ENCODE peak calls at places on chromosomes 12 and 14, in four cellular contexts. One of them, this sample, is unnamed.

GRCh38 chr12:94242871-94243270 is 94.5 kb downstream of the PLXNC1 start:
- DNase-seq in body of pancreas: peak; percentile 22
- DNase-seq in PC-3: no peak
- DNase-seq in uterus: no peak
- DNase-seq in this sample: no peak

GRCh38 chr12:94872671-94873367 is 130.7 kb downstream of the NDUFA12 start:
- DNase-seq in uterus: peak; percentile 17
- DNase-seq in body of pancreas: peak; percentile 5
- DNase-seq in PC-3: no peak
- DNase-seq in this sample: no peak

GRCh38 chr12:96338852-96339478 is 61.3 kb downstream of the CDK17 start:
- DNase-seq in body of pancreas: no peak
- DNase-seq in PC-3: no peak
- DNase-seq in uterus: no peak
- DNase-seq in this sample: no peak

GRCh38 chr14:101221549-101222160 is 318.1 kb upstream of the RTL1 start:
- DNase-seq in body of pancreas: no peak
- DNase-seq in uterus: no peak
- DNase-seq in PC-3: no peak
- DNase-seq in this sample: no peak

GRCh38 chr12:31477669-31478068 is 113.3 kb downstream of the DENND5B start:
- DNase-seq in uterus: no peak
- DNase-seq in body of pancreas: no peak
- DNase-seq in PC-3: no peak
- DNase-seq in this sample: no peak

GRCh38 chr12:76417116-76417515 is 68.9 kb upstream of the BBS10 start:
- DNase-seq in PC-3: no peak
- DNase-seq in body of pancreas: no peak
- DNase-seq in uterus: no peak
- DNase-seq in this sample: no peak

GRCh38 chr14:54771411-54772027 is 131.1 kb downstream of the GCH1 start:
- DNase-seq in body of pancreas: no peak
- DNase-seq in PC-3: no peak
- DNase-seq in uterus: no peak
- DNase-seq in this sample: no peak

GRCh38 chr12:42094277-42094676 is 50.4 kb downstream of the GXYLT1 start:
- DNase-seq in PC-3: peak; percentile 39
- DNase-seq in body of pancreas: no peak
- DNase-seq in uterus: no peak
- DNase-seq in this sample: no peak

GRCh38 chr12:99984271-99985128 is at the start of gene ANKS1B:
- DNase-seq in uterus: peak; percentile 55
- DNase-seq in body of pancreas: peak; percentile 74
- DNase-seq in PC-3: peak; percentile 49
- DNase-seq in this sample: peak; percentile 58

GRCh38 chr12:12734561-12735071 is 17.4 kb downstream of the CDKN1B start:
- DNase-seq in body of pancreas: peak; percentile 75
- DNase-seq in PC-3: no peak
- DNase-seq in uterus: no peak
- DNase-seq in this sample: no peak

GRCh38 chr12:103785243-103786031 is 55.6 kb downstream of the NT5DC3 start:
- DNase-seq in PC-3: no peak
- DNase-seq in uterus: no peak
- DNase-seq in body of pancreas: no peak
- DNase-seq in this sample: no peak

GRCh38 chr12:57460457-57461325 is 1.1 kb downstream of the GLI1 start:
- DNase-seq in body of pancreas: no peak
- DNase-seq in PC-3: no peak
- DNase-seq in uterus: no peak
- DNase-seq in this sample: peak; percentile 34

GRCh38 chr14:52272375-52272774 is 4.9 kb downstream of the PTGDR start:
- DNase-seq in body of pancreas: no peak
- DNase-seq in uterus: no peak
- DNase-seq in PC-3: peak; percentile 80
- DNase-seq in this sample: peak; percentile 37

GRCh38 chr14:67806228-67806627 is 10.2 kb downstream of the ZFYVE26 start:
- DNase-seq in uterus: no peak
- DNase-seq in body of pancreas: no peak
- DNase-seq in PC-3: no peak
- DNase-seq in this sample: no peak

GRCh38 chr12:96056646-96057455 is 21.5 kb upstream of the LTA4H start:
- DNase-seq in PC-3: no peak
- DNase-seq in body of pancreas: no peak
- DNase-seq in uterus: no peak
- DNase-seq in this sample: no peak

GRCh38 chr12:115135800-115136211 is 451.8 kb upstream of the TBX3 start:
- DNase-seq in uterus: peak; percentile 15
- DNase-seq in PC-3: no peak
- DNase-seq in body of pancreas: peak; percentile 8
- DNase-seq in this sample: peak; percentile 49

GRCh38 chr14:91149462-91149861 is 35.6 kb downstream of the DGLUCY start:
- DNase-seq in body of pancreas: peak; percentile 53
- DNase-seq in uterus: peak; percentile 66
- DNase-seq in PC-3: peak; percentile 100
- DNase-seq in this sample: peak; percentile 60

GRCh38 chr12:107761502-107761904 is 566 bp upstream of the PRDM4 start:
- DNase-seq in uterus: no peak
- DNase-seq in body of pancreas: no peak
- DNase-seq in PC-3: peak; percentile 14
- DNase-seq in this sample: no peak

GRCh38 chr12:109549613-109550309 is 23.5 kb downstream of the MMAB start:
- DNase-seq in body of pancreas: no peak
- DNase-seq in PC-3: no peak
- DNase-seq in uterus: no peak
- DNase-seq in this sample: no peak

GRCh38 chr12:51077930-51078329 is 5.5 kb downstream of the CSRNP2 start:
- DNase-seq in PC-3: no peak
- DNase-seq in uterus: no peak
- DNase-seq in body of pancreas: no peak
- DNase-seq in this sample: no peak

GRCh38 chr12:25195056-25195971 is at the start of the genes DNAI7 and ETFRF1:
- DNase-seq in PC-3: peak; percentile 95
- DNase-seq in uterus: peak; percentile 98
- DNase-seq in body of pancreas: peak; percentile 100
- DNase-seq in this sample: peak; percentile 98

GRCh38 chr12:124861492-124861891 is 2.2 kb downstream of the SCARB1 start:
- DNase-seq in PC-3: peak; percentile 28
- DNase-seq in body of pancreas: no peak
- DNase-seq in uterus: peak; percentile 29
- DNase-seq in this sample: peak; percentile 48

GRCh38 chr14:81211844-81212243 is 8.9 kb downstream of the GTF2A1 start:
- DNase-seq in body of pancreas: peak; percentile 56
- DNase-seq in uterus: no peak
- DNase-seq in PC-3: peak; percentile 38
- DNase-seq in this sample: no peak

GRCh38 chr12:131928080-131928764 is 854 bp upstream of the PUS1 start:
- DNase-seq in body of pancreas: no peak
- DNase-seq in uterus: no peak
- DNase-seq in PC-3: peak; percentile 17
- DNase-seq in this sample: no peak

GRCh38 chr12:5499566-5500325 is 67.8 kb downstream of the NTF3 start:
- DNase-seq in body of pancreas: no peak
- DNase-seq in PC-3: no peak
- DNase-seq in uterus: no peak
- DNase-seq in this sample: no peak

GRCh38 chr12:49961111-49961922 is at the start of gene AQP5:
- DNase-seq in body of pancreas: no peak
- DNase-seq in PC-3: no peak
- DNase-seq in uterus: no peak
- DNase-seq in this sample: no peak

GRCh38 chr14:61609885-61610284 is 85.4 kb upstream of the HIF1A start:
- DNase-seq in body of pancreas: no peak
- DNase-seq in uterus: no peak
- DNase-seq in PC-3: no peak
- DNase-seq in this sample: no peak

GRCh38 chr14:24774167-24774915 is 140.4 kb upstream of the GZMB start:
- DNase-seq in PC-3: no peak
- DNase-seq in uterus: no peak
- DNase-seq in body of pancreas: no peak
- DNase-seq in this sample: no peak

GRCh38 chr12:118404876-118405521 is 28.6 kb downstream of the SUDS3 start:
- DNase-seq in uterus: peak; percentile 21
- DNase-seq in PC-3: peak; percentile 85
- DNase-seq in body of pancreas: peak; percentile 78
- DNase-seq in this sample: no peak

GRCh38 chr14:64074961-64075619 is 219.1 kb downstream of the ESR2 start:
- DNase-seq in body of pancreas: no peak
- DNase-seq in PC-3: peak; percentile 90
- DNase-seq in uterus: no peak
- DNase-seq in this sample: no peak

GRCh38 chr12:31362115-31362758 is 36.3 kb upstream of the SINHCAF start:
- DNase-seq in PC-3: no peak
- DNase-seq in body of pancreas: no peak
- DNase-seq in uterus: no peak
- DNase-seq in this sample: no peak

GRCh38 chr14:90720336-90720735 is 95.9 kb downstream of the TTC7B start:
- DNase-seq in PC-3: no peak
- DNase-seq in body of pancreas: no peak
- DNase-seq in uterus: no peak
- DNase-seq in this sample: no peak

GRCh38 chr14:91406451-91406850 is 11.2 kb downstream of the CCDC88C start:
- DNase-seq in PC-3: no peak
- DNase-seq in body of pancreas: no peak
- DNase-seq in uterus: no peak
- DNase-seq in this sample: no peak

GRCh38 chr12:75964150-75964549 is 67.4 kb downstream of the PHLDA1 start:
- DNase-seq in body of pancreas: peak; percentile 60
- DNase-seq in uterus: no peak
- DNase-seq in PC-3: no peak
- DNase-seq in this sample: peak; percentile 63

GRCh38 chr12:8996682-8997405 is 7.5 kb downstream of the KLRG1 start:
- DNase-seq in uterus: no peak
- DNase-seq in PC-3: no peak
- DNase-seq in body of pancreas: no peak
- DNase-seq in this sample: no peak

GRCh38 chr12:16880864-16881285 is 274.9 kb upstream of the LMO3 start:
- DNase-seq in uterus: no peak
- DNase-seq in PC-3: no peak
- DNase-seq in body of pancreas: peak; percentile 60
- DNase-seq in this sample: peak; percentile 54

GRCh38 chr12:3559601-3560294 is 68.7 kb downstream of the PRMT8 start:
- DNase-seq in uterus: no peak
- DNase-seq in PC-3: no peak
- DNase-seq in body of pancreas: no peak
- DNase-seq in this sample: no peak

GRCh38 chr14:76933515-76933914 is 95.0 kb downstream of the IRF2BPL start:
- DNase-seq in uterus: no peak
- DNase-seq in PC-3: no peak
- DNase-seq in body of pancreas: no peak
- DNase-seq in this sample: no peak

DNA sequence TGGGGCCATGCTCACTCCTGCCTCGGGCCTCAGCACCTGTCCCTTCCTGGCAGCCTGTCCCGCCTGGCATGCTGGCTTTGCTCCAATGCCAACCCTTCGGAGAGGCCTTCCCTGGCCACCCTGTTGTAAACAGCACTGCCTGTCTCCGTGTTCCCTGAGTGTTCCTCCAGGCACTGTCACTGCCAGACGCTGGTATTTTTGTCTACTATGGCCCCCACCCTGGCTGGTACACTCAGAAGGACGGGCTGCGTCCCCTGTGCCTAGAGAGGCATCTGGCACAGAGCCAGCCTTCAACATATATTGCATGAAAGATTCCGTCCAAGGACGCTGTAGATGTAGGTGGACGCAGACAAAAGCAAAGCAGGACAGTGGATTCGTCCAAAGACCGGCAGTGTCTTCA is 2.7 kb upstream of the ASPG start:
- DNase-seq in uterus: peak; percentile 13
- DNase-seq in PC-3: no peak
- DNase-seq in body of pancreas: peak; percentile 83
- DNase-seq in this sample: peak; percentile 87
- H3K4me1 ChIP-seq in uterus: peaks cover 3% of the 10 kb centered on the region
- H3K4me1 ChIP-seq in PC-3: no peaks in the 10 kb centered on the region
- H3K4me1 ChIP-seq in body of pancreas: peaks cover 9% of the 10 kb centered on the region
- H3K4me1 ChIP-seq in this sample: peaks cover 72% of the 10 kb centered on the region

GRCh38 chr14:94816113-94816512 is 46.2 kb upstream of the GSC start:
- DNase-seq in PC-3: no peak
- DNase-seq in body of pancreas: no peak
- DNase-seq in uterus: no peak
- DNase-seq in this sample: no peak
- TF ChIP-seq CTCF in PC-3: no peak
- TF ChIP-seq CTCF in body of pancreas: no peak
- TF ChIP-seq CTCF in uterus: no peak
- TF ChIP-seq CTCF in this sample: no peak

GRCh38 chr14:22600027-22600426 is 1.9 kb downstream of the ABHD4 start:
- DNase-seq in PC-3: no peak
- DNase-seq in uterus: no peak
- DNase-seq in body of pancreas: no peak
- DNase-seq in this sample: no peak
- H3K4me1 ChIP-seq in PC-3: peaks cover 60% of the 10 kb centered on the region
- H3K4me1 ChIP-seq in uterus: no peaks in the 10 kb centered on the region
- H3K4me1 ChIP-seq in body of pancreas: peaks cover 21% of the 10 kb centered on the region
- H3K4me1 ChIP-seq in this sample: peaks cover 14% of the 10 kb centered on the region

GRCh38 chr12:116194935-116195431 is 82.5 kb downstream of the MED13L start:
- DNase-seq in PC-3: no peak
- DNase-seq in body of pancreas: no peak
- DNase-seq in uterus: no peak
- DNase-seq in this sample: no peak
- TF ChIP-seq CTCF in PC-3: peak; percentile 32
- TF ChIP-seq CTCF in body of pancreas: no peak
- TF ChIP-seq CTCF in uterus: no peak
- TF ChIP-seq CTCF in this sample: no peak